ENCODE peak calls at places on chromosome 16, in six cellular contexts. Z is ELF-1; X is effector memory CD8-positive, alpha-beta T cell; B is CD4-positive, CD25-positive, alpha-beta regulatory T cell; H is mesendoderm; S is lower lobe of right lung. Y is an unnamed sample.

GRCh38 chr16:77113835-77114234 is 77.2 kb upstream of the MON1B start:
- DNase-seq in Z (no peak), X (no peak), B (no peak), H (no peak), S (no peak), Y (no peak)

GRCh38 chr16:4081035-4081434 is 35.2 kb downstream of the ADCY9 start:
- DNase-seq in Z (no peak), X (no peak), B (no peak), H (peak), S (no peak), Y (no peak)

GRCh38 chr16:57413733-57414132 is 9.2 kb downstream of the CCL17 start:
- DNase-seq in Z (no peak), X (no peak), B (no peak), H (no peak), S (no peak), Y (no peak)

GRCh38 chr16:4081577-4082021 is 34.6 kb downstream of the ADCY9 start:
- DNase-seq in Z (no peak), X (no peak), B (peak), H (no peak), S (no peak), Y (no peak)

GRCh38 chr16:72554935-72555334 is 383.0 kb upstream of the PMFBP1 start:
- DNase-seq in Z (no peak), X (no peak), B (no peak), H (peak), S (no peak), Y (no peak)

GRCh38 chr16:57977418-57978069 is 6.6 kb upstream of the CNGB1 start:
- DNase-seq in Z (peak), X (no peak), B (no peak), H (no peak), S (peak), Y (no peak)

GRCh38 chr16:22313876-22314470 is 16.8 kb downstream of the POLR3E start:
- DNase-seq in Z (no peak), X (no peak), B (no peak), H (no peak), S (no peak), Y (no peak)

GRCh38 chr16:88285514-88285822 is 97.3 kb upstream of the ZNF469 start:
- DNase-seq in Z (no peak), X (no peak), B (no peak), H (no peak), S (peak), Y (no peak)

GRCh38 chr16:72107371-72107770 is 13.7 kb downstream of the DHX38 start:
- DNase-seq in Z (no peak), X (no peak), B (no peak), H (no peak), S (no peak), Y (no peak)

GRCh38 chr16:29675811-29676643 is 3.0 kb upstream of the QPRT start:
- DNase-seq in Z (peak), X (no peak), B (no peak), H (peak), S (no peak), Y (peak)

GRCh38 chr16:20851601-20852000 is 45.3 kb downstream of the REXO5 start:
- DNase-seq in Z (no peak), X (no peak), B (no peak), H (no peak), S (peak), Y (no peak)

GRCh38 chr16:48511716-48512115 is 98.3 kb downstream of the N4BP1 start:
- DNase-seq in Z (no peak), X (no peak), B (no peak), H (no peak), S (no peak), Y (no peak)

GRCh38 chr16:75620326-75621169 is 2.5 kb downstream of the ADAT1 start:
- DNase-seq in Z (no peak), X (peak), B (no peak), H (no peak), S (no peak), Y (no peak)